ENCODE peak calls at places on chromosome 15, in seven cellular contexts. A is fibroblast of pulmonary artery, W is upper lobe of right lung, I is AG10803, L is adrenal gland, Y is right atrium auricular region, O is BJ. T is an unnamed sample.

GRCh38 chr15:80645494-80646065 is 49.5 kb upstream of the ABHD17C start:
- DNase-seq in A (no peak), W (no peak), I (no peak), L (no peak), Y (no peak), O (no peak), T (no peak)

GRCh38 chr15:64857421-64857820 is 15.7 kb downstream of the PLEKHO2 start:
- DNase-seq in A (peak), W (no peak), I (peak), L (no peak), Y (no peak), O (no peak), T (peak)

GRCh38 chr15:95277266-95277665 is 1045.9 kb downstream of the MCTP2 start:
- DNase-seq in A (no peak), W (no peak), I (peak), L (no peak), Y (no peak), O (peak), T (peak)

GRCh38 chr15:53979051-53979788 is 979 bp downstream of the UNC13C start:
- DNase-seq in A (no peak), W (no peak), I (no peak), L (no peak), Y (no peak), O (no peak), T (no peak)

GRCh38 chr15:83112233-83112958 is 5.0 kb downstream of the TM6SF1 start:
- DNase-seq in A (peak), W (no peak), I (peak), L (peak), Y (no peak), O (peak), T (peak)

GRCh38 chr15:37550360-37551024 is 383.9 kb upstream of the TMCO5A start:
- DNase-seq in A (no peak), W (no peak), I (no peak), L (no peak), Y (no peak), O (no peak), T (no peak)

GRCh38 chr15:57190208-57190607 is 186.1 kb upstream of the CGNL1 start:
- DNase-seq in A (no peak), W (no peak), I (no peak), L (no peak), Y (no peak), O (no peak), T (no peak)

GRCh38 chr15:90165659-90166489 is 35.3 kb upstream of the SEMA4B start:
- DNase-seq in A (peak), W (peak), I (peak), L (peak), Y (peak), O (peak), T (peak)

GRCh38 chr15:53811530-53811929 is 52.1 kb upstream of the WDR72 start:
- DNase-seq in A (peak), W (no peak), I (peak), L (no peak), Y (no peak), O (no peak), T (peak)

GRCh38 chr15:80012060-80012726 is 41.2 kb upstream of the BCL2A1 start:
- DNase-seq in A (no peak), W (no peak), I (no peak), L (no peak), Y (no peak), O (no peak), T (no peak)

GRCh38 chr15:66935121-66935520 is 130.3 kb upstream of the SMAD3 start:
- DNase-seq in A (no peak), W (no peak), I (peak), L (peak), Y (no peak), O (no peak), T (no peak)

GRCh38 chr15:70741677-70742293 is 21.6 kb downstream of the UACA start:
- DNase-seq in A (peak), W (no peak), I (peak), L (no peak), Y (no peak), O (no peak), T (peak)

GRCh38 chr15:88630141-88630721 is 8.6 kb upstream of the ISG20 start:
- DNase-seq in A (no peak), W (no peak), I (no peak), L (no peak), Y (no peak), O (no peak), T (no peak)

GRCh38 chr15:76349301-76350070 is 12.9 kb downstream of the ISL2 start:
- DNase-seq in A (peak), W (no peak), I (peak), L (no peak), Y (no peak), O (no peak), T (no peak)

GRCh38 chr15:27457766-27458165 is 486.8 kb downstream of the GABRG3 start:
- DNase-seq in A (no peak), W (no peak), I (no peak), L (no peak), Y (no peak), O (no peak), T (no peak)

GRCh38 chr15:43218908-43219706 is 1.7 kb downstream of the EPB42 start:
- DNase-seq in A (peak), W (no peak), I (peak), L (no peak), Y (no peak), O (no peak), T (peak)

GRCh38 chr15:69011641-69012040 is 2.9 kb upstream of the NOX5 start:
- DNase-seq in A (no peak), W (no peak), I (no peak), L (no peak), Y (no peak), O (no peak), T (no peak)

GRCh38 chr15:47731230-47731629 is 13.9 kb downstream of the SEMA6D start:
- DNase-seq in A (no peak), W (no peak), I (no peak), L (no peak), Y (no peak), O (no peak), T (no peak)

GRCh38 chr15:57227899-57228298 is 148.4 kb upstream of the CGNL1 start:
- DNase-seq in A (peak), W (no peak), I (peak), L (no peak), Y (no peak), O (no peak), T (peak)

GRCh38 chr15:70196314-70197291 is 98.9 kb upstream of the TLE3 start:
- DNase-seq in A (peak), W (peak), I (peak), L (no peak), Y (no peak), O (peak), T (peak)

GRCh38 chr15:92606126-92606835 is 49.3 kb downstream of the FAM174B start:
- DNase-seq in A (no peak), W (no peak), I (no peak), L (peak), Y (no peak), O (no peak), T (no peak)

GRCh38 chr15:81312790-81313543 is 11.0 kb downstream of the STARD5 start:
- DNase-seq in A (peak), W (peak), I (peak), L (peak), Y (peak), O (peak), T (peak)

GRCh38 chr15:48645558-48646330 is at the start of gene FBN1:
- DNase-seq in A (peak), W (peak), I (peak), L (peak), Y (peak), O (peak), T (peak)

GRCh38 chr15:31279221-31280036 is 47.2 kb upstream of the KLF13 start:
- DNase-seq in A (no peak), W (no peak), I (no peak), L (peak), Y (peak), O (no peak), T (no peak)

GRCh38 chr15:33211409-33211808 is 16.9 kb upstream of the FMN1 start:
- DNase-seq in A (no peak), W (no peak), I (peak), L (peak), Y (no peak), O (no peak), T (peak)

GRCh38 chr15:94064676-94065313 is 166.6 kb upstream of the MCTP2 start:
- DNase-seq in A (no peak), W (no peak), I (no peak), L (no peak), Y (no peak), O (no peak), T (no peak)

GRCh38 chr15:70597945-70598344 is 165.4 kb downstream of the UACA start:
- DNase-seq in A (no peak), W (no peak), I (no peak), L (no peak), Y (no peak), O (no peak), T (no peak)

GRCh38 chr15:56732135-56732880 is 1.0 kb downstream of the ZNF280D start:
- DNase-seq in A (peak), W (no peak), I (peak), L (no peak), Y (no peak), O (peak), T (peak)

GRCh38 chr15:69489101-69489571 is 36.5 kb downstream of the RPLP1 start:
- DNase-seq in A (peak), W (no peak), I (peak), L (peak), Y (no peak), O (no peak), T (peak)

GRCh38 chr15:64412216-64412615 is 24.6 kb downstream of the TRIP4 start:
- DNase-seq in A (no peak), W (no peak), I (no peak), L (no peak), Y (no peak), O (no peak), T (no peak)

GRCh38 chr15:84761534-84762190 is 13.3 kb downstream of the ZNF592 start:
- DNase-seq in A (no peak), W (no peak), I (no peak), L (no peak), Y (no peak), O (no peak), T (no peak)

GRCh38 chr15:26873846-26874245 is 7.0 kb downstream of the GABRA5 start:
- DNase-seq in A (peak), W (no peak), I (peak), L (peak), Y (no peak), O (no peak), T (no peak)

GRCh38 chr15:44726568-44727461 is 9.5 kb upstream of the TRIM69 start:
- DNase-seq in A (peak), W (no peak), I (peak), L (peak), Y (peak), O (peak), T (peak)

GRCh38 chr15:52238149-52238548 is 47.0 kb upstream of the GNB5 start:
- DNase-seq in A (no peak), W (no peak), I (no peak), L (no peak), Y (no peak), O (no peak), T (no peak)

GRCh38 chr15:69861331-69862171 is 236.2 kb downstream of the TLE3 start:
- DNase-seq in A (peak), W (no peak), I (no peak), L (no peak), Y (no peak), O (no peak), T (peak)

GRCh38 chr15:72319360-72319984 is 485 bp downstream of the CELF6 start:
- DNase-seq in A (peak), W (peak), I (peak), L (peak), Y (no peak), O (no peak), T (peak)

GRCh38 chr15:88646088-88646405 is 7.2 kb downstream of the ISG20 start:
- DNase-seq in A (no peak), W (no peak), I (no peak), L (peak), Y (no peak), O (no peak), T (no peak)

GRCh38 chr15:48627260-48627969 is 18.1 kb downstream of the FBN1 start:
- DNase-seq in A (peak), W (no peak), I (peak), L (no peak), Y (no peak), O (peak), T (peak)

DNA sequence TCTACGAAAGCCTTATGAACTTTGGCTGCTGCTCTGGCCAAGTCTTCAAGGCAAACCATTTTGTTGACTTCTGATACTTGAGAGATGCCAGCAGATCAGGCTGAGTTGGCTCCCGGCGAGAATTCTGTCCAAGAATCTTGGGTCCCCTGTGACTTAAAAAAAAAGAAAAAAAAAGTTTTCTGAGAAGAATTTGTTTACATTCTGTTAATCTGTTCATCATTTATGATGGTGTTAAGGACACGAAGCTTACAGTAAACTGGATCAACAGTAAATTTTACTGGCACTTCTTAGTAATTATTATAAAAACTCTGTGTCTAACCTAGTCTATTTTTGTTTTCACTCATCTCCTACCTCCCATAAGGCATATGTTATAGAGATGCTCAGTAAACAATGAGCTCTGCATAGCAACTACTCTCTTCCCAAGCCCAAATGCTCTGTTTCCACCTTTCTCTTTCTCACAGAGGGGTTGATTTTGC is 320.9 kb upstream of the RASGRP1 start:
- DNase-seq in A (peak), W (no peak), I (peak), L (no peak), Y (no peak), O (peak), T (no peak)
- H3K4me3 ChIP-seq in A (peak), W (no peak), I (peak), L (no peak), Y (no peak), O (peak), T (no peak)

GRCh38 chr15:99545605-99546004 is 20.2 kb upstream of the MEF2A start:
- DNase-seq in A (peak), W (no peak), I (no peak), L (no peak), Y (no peak), O (no peak), T (no peak)
- H3K4me3 ChIP-seq in A (no peak), W (no peak), I (no peak), L (no peak), Y (no peak), O (no peak), T (no peak)

GRCh38 chr15:39888809-39889208 is 31.3 kb downstream of the GPR176 start:
- DNase-seq in A (no peak), W (no peak), I (no peak), L (no peak), Y (no peak), O (no peak), T (no peak)

GRCh38 chr15:39887832-39888231 is 32.2 kb downstream of the GPR176 start:
- DNase-seq in A (peak), W (no peak), I (peak), L (peak), Y (no peak), O (no peak), T (peak)

GRCh38 chr15:39886418-39886817 is 33.6 kb downstream of the GPR176 start:
- DNase-seq in A (no peak), W (no peak), I (no peak), L (no peak), Y (no peak), O (no peak), T (no peak)

GRCh38 chr15:39888243-39888642 is 31.8 kb downstream of the GPR176 start:
- DNase-seq in A (no peak), W (no peak), I (peak), L (no peak), Y (no peak), O (no peak), T (no peak)

GRCh38 chr15:39887211-39887610 is 32.9 kb downstream of the GPR176 start:
- DNase-seq in A (no peak), W (no peak), I (no peak), L (no peak), Y (no peak), O (no peak), T (no peak)
- H3K4me3 ChIP-seq in A (no peak), W (no peak), I (no peak), L (no peak), Y (no peak), O (no peak), T (no peak)

DNA sequence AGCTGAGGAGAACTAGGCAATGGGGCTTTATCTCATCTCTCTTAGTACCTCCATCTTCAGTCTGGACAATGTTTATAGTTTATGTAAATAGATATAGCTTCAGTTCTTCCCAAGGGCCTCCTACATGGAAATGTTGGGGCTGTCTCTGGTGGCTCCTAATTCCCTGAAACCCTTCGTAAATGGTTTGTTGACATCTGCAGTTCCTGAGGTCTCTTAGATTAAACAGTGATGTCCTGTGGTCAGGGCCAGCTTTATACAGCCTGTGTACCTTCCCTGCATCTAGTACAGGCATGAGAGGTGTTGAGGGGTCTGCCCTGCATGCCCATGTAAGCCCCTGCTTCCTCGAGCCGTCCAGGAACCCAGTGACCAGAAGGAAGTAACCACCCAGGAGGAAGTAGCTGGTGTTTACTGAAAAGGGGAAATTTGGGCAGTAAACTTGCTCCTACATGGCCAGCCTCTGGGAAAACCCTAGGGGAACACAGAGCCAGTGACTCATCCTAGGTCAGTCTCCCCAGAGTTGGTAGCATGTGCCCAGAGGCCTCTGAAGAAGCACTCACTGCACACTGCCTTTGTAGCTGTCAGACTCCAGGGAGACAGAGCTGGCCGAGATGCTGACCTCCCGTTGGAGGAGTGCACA is 4.7 kb upstream of the TBC1D2B start:
- DNase-seq in A (no peak), W (no peak), I (no peak), L (no peak), Y (no peak), O (no peak), T (peak)
- H3K4me3 ChIP-seq in A (no peak), W (no peak), I (no peak), L (no peak), Y (no peak), O (no peak), T (no peak)

DNA sequence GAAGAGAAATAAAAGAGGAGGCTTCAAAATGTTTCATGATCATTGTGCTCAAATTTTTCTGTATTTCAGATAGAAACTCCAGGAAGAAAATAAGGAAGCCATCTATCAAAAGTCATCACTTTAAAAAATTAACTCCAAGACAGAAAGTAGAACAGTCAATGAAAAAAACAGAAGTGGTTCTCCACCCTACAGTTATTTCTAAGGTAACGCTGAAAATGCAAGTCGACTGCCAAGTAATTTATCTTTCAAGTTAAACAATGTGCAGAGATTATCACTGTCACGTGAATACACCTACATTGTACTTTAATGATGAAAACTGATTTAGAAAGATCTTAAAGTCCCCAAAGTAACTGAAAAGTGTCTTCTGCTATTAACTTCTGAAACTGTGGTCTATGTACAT is 78.5 kb upstream of the SNRPA1 start:
- DNase-seq in A (no peak), W (no peak), I (no peak), L (no peak), Y (no peak), O (no peak), T (no peak)
- H3K4me3 ChIP-seq in A (no peak), W (no peak), I (no peak), L (no peak), Y (no peak), O (no peak), T (no peak)

GRCh38 chr15:40932146-40932545 is 3.0 kb downstream of the DLL4 start:
- DNase-seq in A (no peak), W (no peak), I (no peak), L (no peak), Y (no peak), O (no peak), T (no peak)

GRCh38 chr15:40931300-40932142 is 2.4 kb downstream of the DLL4 start:
- DNase-seq in A (no peak), W (no peak), I (no peak), L (no peak), Y (no peak), O (no peak), T (no peak)

GRCh38 chr15:40928975-40929729 is at the start of gene DLL4:
- DNase-seq in A (no peak), W (peak), I (peak), L (peak), Y (peak), O (no peak), T (peak)

GRCh38 chr15:40929730-40930429 is 740 bp downstream of the DLL4 start:
- DNase-seq in A (peak), W (peak), I (peak), L (no peak), Y (no peak), O (no peak), T (peak)

GRCh38 chr15:40930430-40931299 is 1.5 kb downstream of the DLL4 start:
- DNase-seq in A (peak), W (peak), I (no peak), L (peak), Y (no peak), O (no peak), T (peak)
- H3K4me3 ChIP-seq in A (peak), W (peak), I (peak), L (no peak), Y (peak), O (peak), T (peak)

GRCh38 chr15:60392986-60393811 is 4.6 kb downstream of the ANXA2 start:
- DNase-seq in A (peak), W (no peak), I (peak), L (peak), Y (peak), O (peak), T (peak)
- H3K4me3 ChIP-seq in A (peak), W (peak), I (peak), L (no peak), Y (peak), O (peak), T (peak)

DNA sequence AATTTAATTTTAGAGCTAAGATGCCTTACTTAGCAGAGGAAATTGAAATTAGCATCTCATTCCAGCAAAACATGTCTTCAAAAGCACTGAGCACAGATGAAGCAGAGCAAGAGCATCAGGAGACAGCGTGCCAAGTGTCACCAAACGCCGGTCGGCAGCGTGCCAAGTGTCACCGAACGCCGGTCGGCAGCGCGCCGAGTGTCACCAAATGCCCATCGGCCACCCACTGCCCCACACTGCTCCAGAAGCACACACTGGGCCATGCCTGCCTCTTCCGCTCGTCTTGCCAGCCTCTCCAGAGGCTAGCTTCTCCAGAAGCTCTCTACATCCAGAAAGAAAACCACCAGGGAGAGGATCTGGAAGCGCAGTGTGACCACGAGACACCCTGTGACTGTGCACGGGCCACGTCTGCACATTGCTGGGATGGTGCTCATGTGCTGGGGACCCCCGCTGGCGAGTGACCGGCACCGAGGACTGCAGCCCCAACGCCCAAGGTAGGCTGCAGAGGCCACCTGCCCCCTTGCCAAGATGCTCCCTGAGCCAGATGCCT is 37.8 kb downstream of the CYFIP1 start:
- DNase-seq in A (no peak), W (no peak), I (no peak), L (no peak), Y (no peak), O (no peak), T (no peak)
- H3K4me3 ChIP-seq in A (no peak), W (no peak), I (no peak), L (no peak), Y (no peak), O (no peak), T (no peak)